ENCODE peak calls at places on chromosomes 6 and 20, in ten cellular contexts. One of them, this sample, is unnamed. For H3K4me1, the result is how much of the 10 kb centered on the place peaks cover.

GRCh38 chr6:110625883-110626282 is 149.5 kb upstream of the SLC22A16 start:
- DNase-seq in cardiac muscle cell: no peak
- DNase-seq in right cardiac atrium: no peak
- DNase-seq in CD8-positive, alpha-beta T cell: no peak
- DNase-seq in PC-3: peak
- DNase-seq in DND-41: no peak
- DNase-seq in A673: no peak
- DNase-seq in heart right ventricle: no peak
- DNase-seq in psoas muscle: no peak
- DNase-seq in uterus: no peak
- DNase-seq in this sample: no peak

GRCh38 chr6:56356431-56356830 is 109.1 kb upstream of the COL21A1 start:
- DNase-seq in cardiac muscle cell: no peak
- DNase-seq in right cardiac atrium: no peak
- DNase-seq in CD8-positive, alpha-beta T cell: no peak
- DNase-seq in PC-3: peak
- DNase-seq in DND-41: no peak
- DNase-seq in A673: peak
- DNase-seq in heart right ventricle: no peak
- DNase-seq in psoas muscle: no peak
- DNase-seq in uterus: no peak
- DNase-seq in this sample: no peak

GRCh38 chr20:5621305-5621704 is 128.9 kb upstream of the SHLD1 start:
- DNase-seq in cardiac muscle cell: no peak
- DNase-seq in right cardiac atrium: peak
- DNase-seq in CD8-positive, alpha-beta T cell: no peak
- DNase-seq in PC-3: no peak
- DNase-seq in DND-41: no peak
- DNase-seq in A673: peak
- DNase-seq in heart right ventricle: no peak
- DNase-seq in psoas muscle: no peak
- DNase-seq in uterus: no peak
- DNase-seq in this sample: no peak

GRCh38 chr6:161067749-161068148 is 76.2 kb downstream of the MAP3K4 start:
- DNase-seq in cardiac muscle cell: no peak
- DNase-seq in right cardiac atrium: no peak
- DNase-seq in CD8-positive, alpha-beta T cell: no peak
- DNase-seq in PC-3: no peak
- DNase-seq in DND-41: no peak
- DNase-seq in A673: no peak
- DNase-seq in heart right ventricle: no peak
- DNase-seq in psoas muscle: no peak
- DNase-seq in uterus: no peak
- DNase-seq in this sample: no peak

GRCh38 chr6:132933085-132933484 is 118.7 kb downstream of the RPS12 start:
- DNase-seq in cardiac muscle cell: no peak
- DNase-seq in right cardiac atrium: no peak
- DNase-seq in CD8-positive, alpha-beta T cell: no peak
- DNase-seq in PC-3: no peak
- DNase-seq in DND-41: no peak
- DNase-seq in A673: peak
- DNase-seq in heart right ventricle: no peak
- DNase-seq in psoas muscle: no peak
- DNase-seq in uterus: no peak
- DNase-seq in this sample: no peak

GRCh38 chr20:23178806-23179205 is 92.7 kb upstream of the CD93 start:
- DNase-seq in cardiac muscle cell: no peak
- DNase-seq in right cardiac atrium: peak
- DNase-seq in CD8-positive, alpha-beta T cell: no peak
- DNase-seq in PC-3: no peak
- DNase-seq in DND-41: no peak
- DNase-seq in A673: no peak
- DNase-seq in heart right ventricle: peak
- DNase-seq in psoas muscle: peak
- DNase-seq in uterus: no peak
- DNase-seq in this sample: no peak

GRCh38 chr6:163354779-163355431 is 59.6 kb upstream of the QKI start:
- DNase-seq in cardiac muscle cell: no peak
- DNase-seq in right cardiac atrium: peak
- DNase-seq in CD8-positive, alpha-beta T cell: no peak
- DNase-seq in PC-3: peak
- DNase-seq in DND-41: no peak
- DNase-seq in A673: no peak
- DNase-seq in heart right ventricle: peak
- DNase-seq in psoas muscle: peak
- DNase-seq in uterus: peak
- DNase-seq in this sample: no peak

GRCh38 chr6:43308101-43308989 is at the start of gene CRIP3:
- DNase-seq in cardiac muscle cell: peak
- DNase-seq in right cardiac atrium: peak
- DNase-seq in CD8-positive, alpha-beta T cell: peak
- DNase-seq in PC-3: peak
- DNase-seq in DND-41: no peak
- DNase-seq in A673: peak
- DNase-seq in heart right ventricle: peak
- DNase-seq in psoas muscle: peak
- DNase-seq in uterus: peak
- DNase-seq in this sample: no peak

GRCh38 chr6:158705386-158706126 is 55.7 kb downstream of the SYTL3 start:
- DNase-seq in cardiac muscle cell: no peak
- DNase-seq in right cardiac atrium: no peak
- DNase-seq in CD8-positive, alpha-beta T cell: no peak
- DNase-seq in PC-3: no peak
- DNase-seq in DND-41: no peak
- DNase-seq in A673: no peak
- DNase-seq in heart right ventricle: no peak
- DNase-seq in psoas muscle: no peak
- DNase-seq in uterus: no peak
- DNase-seq in this sample: no peak

GRCh38 chr6:158707826-158708225 is 58.0 kb downstream of the SYTL3 start:
- DNase-seq in cardiac muscle cell: no peak
- DNase-seq in right cardiac atrium: peak
- DNase-seq in CD8-positive, alpha-beta T cell: no peak
- DNase-seq in PC-3: no peak
- DNase-seq in DND-41: no peak
- DNase-seq in A673: no peak
- DNase-seq in heart right ventricle: no peak
- DNase-seq in psoas muscle: no peak
- DNase-seq in uterus: no peak
- DNase-seq in this sample: no peak

GRCh38 chr6:158706369-158706982 is 56.6 kb downstream of the SYTL3 start:
- DNase-seq in cardiac muscle cell: peak
- DNase-seq in right cardiac atrium: peak
- DNase-seq in CD8-positive, alpha-beta T cell: no peak
- DNase-seq in PC-3: peak
- DNase-seq in DND-41: no peak
- DNase-seq in A673: peak
- DNase-seq in heart right ventricle: peak
- DNase-seq in psoas muscle: peak
- DNase-seq in uterus: peak
- DNase-seq in this sample: no peak

GRCh38 chr6:158708239-158708638 is 58.4 kb downstream of the SYTL3 start:
- DNase-seq in cardiac muscle cell: peak
- DNase-seq in right cardiac atrium: peak
- DNase-seq in CD8-positive, alpha-beta T cell: no peak
- DNase-seq in PC-3: no peak
- DNase-seq in DND-41: no peak
- DNase-seq in A673: no peak
- DNase-seq in heart right ventricle: peak
- DNase-seq in psoas muscle: no peak
- DNase-seq in uterus: peak
- DNase-seq in this sample: no peak

DNA sequence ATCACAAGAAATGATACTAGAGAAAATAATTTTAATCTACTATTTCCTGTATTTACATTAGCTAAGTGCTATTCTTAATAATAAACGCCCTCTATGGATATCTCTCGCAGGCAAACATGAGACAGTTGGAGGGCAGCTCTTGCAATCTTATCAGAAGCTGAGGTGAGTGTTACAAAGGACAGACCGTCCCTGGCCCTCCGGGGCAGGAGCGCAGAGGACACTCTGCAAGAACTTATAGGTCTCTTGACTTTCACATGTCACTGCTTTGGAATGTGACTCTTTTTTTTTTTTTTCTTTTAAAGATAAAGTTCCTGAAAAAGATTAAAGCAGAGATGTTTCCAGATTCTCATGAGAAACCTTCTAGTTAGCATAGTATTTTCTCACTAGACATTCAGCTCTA is 57.3 kb downstream of the SYTL3 start:
- DNase-seq in cardiac muscle cell: peak
- DNase-seq in right cardiac atrium: peak
- DNase-seq in CD8-positive, alpha-beta T cell: no peak
- DNase-seq in PC-3: peak
- DNase-seq in DND-41: no peak
- DNase-seq in A673: no peak
- DNase-seq in heart right ventricle: peak
- DNase-seq in psoas muscle: no peak
- DNase-seq in uterus: no peak
- DNase-seq in this sample: no peak
- H3K4me3 ChIP-seq in cardiac muscle cell: no peak
- H3K4me3 ChIP-seq in right cardiac atrium: no peak
- H3K4me3 ChIP-seq in CD8-positive, alpha-beta T cell: no peak
- H3K4me3 ChIP-seq in PC-3: no peak
- H3K4me3 ChIP-seq in DND-41: no peak
- H3K4me3 ChIP-seq in A673: no peak
- H3K4me3 ChIP-seq in heart right ventricle: no peak
- H3K4me3 ChIP-seq in psoas muscle: no peak
- H3K4me3 ChIP-seq in uterus: no peak
- H3K4me3 ChIP-seq in this sample: no peak

GRCh38 chr6:52566201-52566600 is 10.7 kb downstream of the TRAM2 start:
- DNase-seq in cardiac muscle cell: no peak
- DNase-seq in right cardiac atrium: no peak
- DNase-seq in CD8-positive, alpha-beta T cell: no peak
- DNase-seq in PC-3: no peak
- DNase-seq in DND-41: peak
- DNase-seq in A673: no peak
- DNase-seq in heart right ventricle: no peak
- DNase-seq in psoas muscle: no peak
- DNase-seq in uterus: no peak
- DNase-seq in this sample: no peak

GRCh38 chr6:52568320-52568719 is 8.5 kb downstream of the TRAM2 start:
- DNase-seq in cardiac muscle cell: no peak
- DNase-seq in right cardiac atrium: peak
- DNase-seq in CD8-positive, alpha-beta T cell: no peak
- DNase-seq in PC-3: no peak
- DNase-seq in DND-41: no peak
- DNase-seq in A673: no peak
- DNase-seq in heart right ventricle: peak
- DNase-seq in psoas muscle: no peak
- DNase-seq in uterus: no peak
- DNase-seq in this sample: no peak

GRCh38 chr6:52562915-52563314 is 13.9 kb downstream of the TRAM2 start:
- DNase-seq in cardiac muscle cell: no peak
- DNase-seq in right cardiac atrium: no peak
- DNase-seq in CD8-positive, alpha-beta T cell: no peak
- DNase-seq in PC-3: no peak
- DNase-seq in DND-41: no peak
- DNase-seq in A673: no peak
- DNase-seq in heart right ventricle: no peak
- DNase-seq in psoas muscle: no peak
- DNase-seq in uterus: no peak
- DNase-seq in this sample: no peak

GRCh38 chr6:52566853-52567279 is 10.0 kb downstream of the TRAM2 start:
- DNase-seq in cardiac muscle cell: no peak
- DNase-seq in right cardiac atrium: no peak
- DNase-seq in CD8-positive, alpha-beta T cell: no peak
- DNase-seq in PC-3: peak
- DNase-seq in DND-41: no peak
- DNase-seq in A673: no peak
- DNase-seq in heart right ventricle: no peak
- DNase-seq in psoas muscle: no peak
- DNase-seq in uterus: no peak
- DNase-seq in this sample: peak

DNA sequence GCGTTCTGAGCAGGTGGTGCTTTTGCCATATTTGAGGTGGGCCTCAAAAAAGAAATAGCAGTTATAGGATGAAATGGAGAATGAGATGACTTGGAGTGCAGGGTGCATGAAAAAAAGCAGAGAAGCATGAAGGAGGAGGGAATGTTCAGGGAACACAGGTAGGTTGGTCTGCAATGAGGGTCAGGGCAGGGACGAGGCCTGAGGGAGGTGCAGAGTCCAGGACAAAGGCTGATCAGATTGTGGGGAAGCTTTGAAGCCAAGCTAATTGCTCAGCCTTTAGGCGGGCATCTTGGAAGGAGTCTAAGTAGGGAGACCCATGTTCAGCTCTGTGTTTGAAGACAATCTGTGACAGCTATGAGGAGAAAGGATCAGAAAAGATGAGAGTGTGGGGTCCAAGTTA is 12.0 kb downstream of the TRAM2 start:
- DNase-seq in cardiac muscle cell: no peak
- DNase-seq in right cardiac atrium: no peak
- DNase-seq in CD8-positive, alpha-beta T cell: no peak
- DNase-seq in PC-3: no peak
- DNase-seq in DND-41: no peak
- DNase-seq in A673: no peak
- DNase-seq in heart right ventricle: no peak
- DNase-seq in psoas muscle: no peak
- DNase-seq in uterus: no peak
- DNase-seq in this sample: no peak
- H3K4me1 ChIP-seq in cardiac muscle cell: under half
- H3K4me1 ChIP-seq in right cardiac atrium: under half
- H3K4me1 ChIP-seq in CD8-positive, alpha-beta T cell: under half
- H3K4me1 ChIP-seq in PC-3: under half
- H3K4me1 ChIP-seq in DND-41: under half
- H3K4me1 ChIP-seq in A673: under half
- H3K4me1 ChIP-seq in heart right ventricle: half or more
- H3K4me1 ChIP-seq in psoas muscle: under half
- H3K4me1 ChIP-seq in uterus: under half
- H3K4me1 ChIP-seq in this sample: under half

DNA sequence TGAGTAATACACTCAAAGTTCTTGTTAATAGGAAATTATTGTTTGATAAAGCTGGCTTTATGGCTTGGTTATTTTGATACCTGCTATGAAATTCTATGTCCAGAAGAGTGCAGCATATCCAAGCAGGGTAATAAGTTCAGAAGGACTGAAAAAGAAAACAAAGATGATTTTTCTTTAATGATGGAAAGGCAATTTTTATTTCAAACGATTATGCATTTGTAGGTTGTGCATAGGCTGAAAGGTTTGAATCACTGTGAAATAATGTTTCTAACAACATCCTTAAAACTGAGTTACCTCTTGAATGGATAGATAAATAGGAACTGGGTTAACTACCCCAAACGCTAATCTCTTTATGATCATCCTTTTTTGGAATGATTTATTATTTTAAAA is 1.4 kb upstream of the MAN1A1 start:
- DNase-seq in cardiac muscle cell: no peak
- DNase-seq in right cardiac atrium: no peak
- DNase-seq in CD8-positive, alpha-beta T cell: no peak
- DNase-seq in PC-3: peak
- DNase-seq in DND-41: no peak
- DNase-seq in A673: peak
- DNase-seq in heart right ventricle: no peak
- DNase-seq in psoas muscle: no peak
- DNase-seq in uterus: no peak
- DNase-seq in this sample: no peak
- H3K4me3 ChIP-seq in cardiac muscle cell: peak
- H3K4me3 ChIP-seq in right cardiac atrium: peak
- H3K4me3 ChIP-seq in CD8-positive, alpha-beta T cell: no peak
- H3K4me3 ChIP-seq in PC-3: peak
- H3K4me3 ChIP-seq in DND-41: peak
- H3K4me3 ChIP-seq in A673: no peak
- H3K4me3 ChIP-seq in heart right ventricle: peak
- H3K4me3 ChIP-seq in psoas muscle: peak
- H3K4me3 ChIP-seq in uterus: peak
- H3K4me3 ChIP-seq in this sample: no peak

DNA sequence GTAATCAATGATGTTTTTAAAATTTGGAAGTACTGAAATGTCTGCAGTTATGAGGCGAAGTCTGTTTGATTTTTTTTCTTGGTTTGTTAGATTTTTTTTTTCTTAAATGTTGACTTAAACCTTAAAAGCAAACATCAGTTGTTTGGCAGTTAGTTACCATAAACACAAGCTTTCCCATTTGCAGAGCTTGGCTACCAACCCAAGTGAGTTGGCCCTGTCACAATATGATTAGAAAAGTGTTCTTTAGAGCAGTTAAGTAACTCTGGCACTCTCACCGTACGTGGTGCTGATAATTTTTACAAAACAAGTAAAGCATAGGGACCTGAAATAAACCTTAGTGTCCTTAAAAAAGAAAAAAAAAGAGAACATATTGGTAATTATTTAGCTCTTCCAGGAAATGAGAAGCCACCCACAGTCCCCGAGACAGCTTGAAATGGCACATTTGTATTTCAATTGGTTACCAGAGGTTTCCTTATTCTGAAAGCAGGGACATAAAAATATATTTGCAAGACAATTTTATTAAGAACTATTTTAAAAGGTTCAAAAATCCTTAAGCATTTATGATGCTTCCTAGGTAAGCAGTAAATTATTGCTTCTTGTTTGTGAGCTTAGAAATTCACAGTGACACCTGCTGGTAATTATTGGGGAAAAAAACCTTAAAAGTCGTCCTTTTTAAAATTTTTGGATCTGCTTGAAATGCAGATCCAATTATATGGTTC is 3.9 kb downstream of the HEY2 start:
- DNase-seq in cardiac muscle cell: no peak
- DNase-seq in right cardiac atrium: no peak
- DNase-seq in CD8-positive, alpha-beta T cell: no peak
- DNase-seq in PC-3: peak
- DNase-seq in DND-41: no peak
- DNase-seq in A673: peak
- DNase-seq in heart right ventricle: no peak
- DNase-seq in psoas muscle: no peak
- DNase-seq in uterus: no peak
- DNase-seq in this sample: no peak
- H3K4me1 ChIP-seq in cardiac muscle cell: under half
- H3K4me1 ChIP-seq in right cardiac atrium: under half
- H3K4me1 ChIP-seq in CD8-positive, alpha-beta T cell: under half
- H3K4me1 ChIP-seq in PC-3: under half
- H3K4me1 ChIP-seq in DND-41: under half
- H3K4me1 ChIP-seq in A673: under half
- H3K4me1 ChIP-seq in heart right ventricle: under half
- H3K4me1 ChIP-seq in psoas muscle: under half
- H3K4me1 ChIP-seq in uterus: under half
- H3K4me1 ChIP-seq in this sample: under half

This sample was measured in RWPE2.